ENCODE peak calls at places on chromosomes 1 and 21, in five cellular contexts. T is stomach, C is psoas muscle, V is uterus, H is breast epithelium. E is an unnamed sample. For H3K4me1, the result is how much of the 10 kb centered on the place peaks cover.

GRCh38 chr1:156596426-156596825 is 4.8 kb downstream of the NAXE start:
- DNase-seq in V (no peak), H (no peak), C (no peak), T (no peak), E (no peak)

GRCh38 chr1:54516249-54516920 is 31.6 kb upstream of the ACOT11 start:
- DNase-seq in T (no peak), C (no peak), H (no peak), V (no peak), E (no peak)

GRCh38 chr1:119209943-119210342 is 69.5 kb upstream of the WARS2 start:
- DNase-seq in V (no peak), T (no peak), C (no peak), H (no peak), E (no peak)

GRCh38 chr1:108046021-108046420 is 81.0 kb upstream of the VAV3 start:
- DNase-seq in T (no peak), H (peak), C (no peak), V (no peak), E (no peak)

GRCh38 chr1:230141002-230141648 is 74.1 kb downstream of the GALNT2 start:
- DNase-seq in C (no peak), H (no peak), T (no peak), V (no peak), E (no peak)

GRCh38 chr1:223542831-223543230 is 122.7 kb downstream of the CAPN8 start:
- DNase-seq in T (no peak), V (no peak), H (no peak), C (no peak), E (no peak)

GRCh38 chr1:77068013-77068412 is 151.2 kb downstream of the PIGK start:
- DNase-seq in T (no peak), C (no peak), H (no peak), V (no peak), E (no peak)

GRCh38 chr21:37223804-37224345 is 43.3 kb downstream of the VPS26C start:
- DNase-seq in T (no peak), C (no peak), V (no peak), H (no peak), E (no peak)

GRCh38 chr21:39317134-39318090 is 4.0 kb upstream of the BRWD1 start:
- DNase-seq in T (no peak), V (no peak), C (no peak), H (no peak), E (no peak)

GRCh38 chr1:11314959-11315358 is 42.0 kb downstream of the UBIAD1 start:
- DNase-seq in V (peak), T (no peak), C (no peak), H (no peak), E (no peak)

GRCh38 chr21:42382915-42383314 is 12.9 kb downstream of the TMPRSS3 start:
- DNase-seq in C (no peak), T (no peak), V (no peak), H (no peak), E (no peak)

GRCh38 chr1:66695121-66695520 is 57.1 kb upstream of the DYNLT5 start:
- DNase-seq in T (no peak), H (no peak), C (no peak), V (no peak), E (no peak)

GRCh38 chr1:175591083-175591743 is 152.2 kb downstream of the TNR start:
- DNase-seq in V (no peak), H (no peak), C (no peak), T (no peak), E (no peak)

GRCh38 chr1:70864302-70864701 is 183.3 kb downstream of the PTGER3 start:
- DNase-seq in H (no peak), V (no peak), T (no peak), C (no peak), E (no peak)

GRCh38 chr1:228194436-228194835 is 13.4 kb upstream of the OBSCN start:
- DNase-seq in C (no peak), H (no peak), T (no peak), V (no peak), E (peak)

GRCh38 chr1:175902281-175902680 is 158.9 kb upstream of the TNR start:
- DNase-seq in V (no peak), C (no peak), H (no peak), T (no peak), E (no peak)

GRCh38 chr1:24308365-24309015 is 10.7 kb upstream of the GRHL3 start:
- DNase-seq in H (no peak), C (no peak), V (no peak), T (no peak), E (no peak)

GRCh38 chr1:3420218-3420951 is 34.1 kb upstream of the ARHGEF16 start:
- DNase-seq in H (no peak), C (no peak), T (no peak), V (no peak), E (no peak)

GRCh38 chr1:22876359-22877111 is 96.1 kb downstream of the LACTBL1 start:
- DNase-seq in C (no peak), T (no peak), H (no peak), V (no peak), E (no peak)

GRCh38 chr1:109170051-109170775 is 43.5 kb upstream of the SARS1 start:
- DNase-seq in V (no peak), T (no peak), C (no peak), H (no peak), E (no peak)

GRCh38 chr1:214228976-214229375 is 52.0 kb upstream of the SMYD2 start:
- DNase-seq in T (no peak), H (no peak), V (no peak), C (peak), E (no peak)

GRCh38 chr21:16213518-16213917 is 483.7 kb downstream of the USP25 start:
- DNase-seq in T (no peak), C (no peak), V (no peak), H (no peak), E (no peak)

GRCh38 chr1:169020684-169021083 is 85.8 kb upstream of the ATP1B1 start:
- DNase-seq in H (no peak), T (no peak), C (no peak), V (no peak), E (no peak)

GRCh38 chr1:87449348-87449963 is 120.8 kb downstream of the LMO4 start:
- DNase-seq in T (peak), V (peak), H (peak), C (no peak), E (no peak)

GRCh38 chr1:149848811-149849210 is 50.6 kb upstream of the BOLA1 start:
- DNase-seq in T (no peak), H (no peak), C (no peak), V (no peak), E (no peak)

GRCh38 chr1:149846600-149847466 is 52.5 kb upstream of the BOLA1 start:
- DNase-seq in T (no peak), H (no peak), C (no peak), V (no peak), E (no peak)

GRCh38 chr1:149849947-149850360 is 49.4 kb upstream of the BOLA1 start:
- DNase-seq in H (no peak), C (no peak), T (no peak), V (no peak), E (no peak)

GRCh38 chr1:149849246-149849946 is 50.0 kb upstream of the BOLA1 start:
- DNase-seq in H (no peak), T (no peak), C (no peak), V (no peak), E (no peak)

DNA sequence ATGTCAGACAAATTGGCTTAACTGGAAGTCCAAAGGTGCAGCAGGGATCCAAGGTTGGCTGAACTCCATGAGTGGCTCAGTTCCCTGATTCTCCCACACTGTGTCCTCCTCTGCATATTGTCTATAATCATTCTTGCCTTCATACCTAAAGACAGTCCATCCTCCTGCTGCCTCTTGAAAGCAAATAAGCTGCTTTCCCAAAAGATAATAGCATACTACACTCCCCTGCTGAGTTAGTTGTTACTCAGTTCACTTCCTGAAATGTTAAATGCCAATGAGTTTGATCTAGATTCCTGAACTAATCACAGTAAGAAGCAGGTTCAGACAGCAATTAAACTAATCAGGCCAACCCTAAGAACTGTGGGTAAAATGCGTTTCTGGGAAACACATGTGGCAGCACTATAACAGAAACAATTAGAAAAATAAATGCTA is 51.0 kb upstream of the BOLA1 start:
- DNase-seq in H (no peak), V (no peak), C (no peak), T (no peak), E (no peak)
- H3K4me1 ChIP-seq in H (under half), V (under half), C (under half), T (under half), E (half or more)

DNA sequence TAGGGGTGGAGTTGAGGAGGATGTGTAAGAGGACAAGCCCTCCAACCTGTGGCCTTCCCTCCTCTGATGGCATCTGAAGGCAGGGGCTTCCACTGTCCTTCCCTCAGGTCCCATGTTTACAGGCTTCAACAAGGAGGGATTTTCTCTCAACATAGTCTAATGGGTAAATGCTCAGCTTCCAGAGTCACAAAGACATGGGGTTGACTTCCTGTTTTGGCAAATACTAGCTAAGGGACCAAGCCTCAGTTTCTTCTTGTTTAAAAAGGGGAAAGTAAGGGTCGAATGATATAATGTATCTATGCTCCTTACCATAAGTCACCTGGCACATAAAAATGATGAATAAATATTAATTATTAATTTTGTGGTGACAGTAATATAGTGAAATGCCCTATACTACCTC is 3.1 kb downstream of the SV2A start:
- DNase-seq in V (no peak), C (no peak), H (no peak), T (no peak), E (no peak)
- H3K4me1 ChIP-seq in V (under half), C (under half), H (under half), T (under half), E (under half)

GRCh38 chr1:55584521-55585401 is 369.6 kb upstream of the USP24 start:
- DNase-seq in C (no peak), H (no peak), V (no peak), T (no peak), E (no peak)
- H3K4me1 ChIP-seq in C (under half), H (under half), V (under half), T (under half), E (under half)

GRCh38 chr1:246104927-246105326 is 402.2 kb downstream of the SMYD3 start:
- DNase-seq in T (no peak), H (no peak), C (no peak), V (no peak), E (no peak)
- H3K4me1 ChIP-seq in T (under half), H (under half), C (under half), V (under half), E (under half)

GRCh38 chr1:85683292-85684025 is 24.8 kb downstream of the ZNHIT6 start:
- DNase-seq in C (no peak), T (no peak), V (no peak), H (no peak), E (no peak)
- H3K4me1 ChIP-seq in C (under half), T (under half), V (under half), H (under half), E (under half)

DNA sequence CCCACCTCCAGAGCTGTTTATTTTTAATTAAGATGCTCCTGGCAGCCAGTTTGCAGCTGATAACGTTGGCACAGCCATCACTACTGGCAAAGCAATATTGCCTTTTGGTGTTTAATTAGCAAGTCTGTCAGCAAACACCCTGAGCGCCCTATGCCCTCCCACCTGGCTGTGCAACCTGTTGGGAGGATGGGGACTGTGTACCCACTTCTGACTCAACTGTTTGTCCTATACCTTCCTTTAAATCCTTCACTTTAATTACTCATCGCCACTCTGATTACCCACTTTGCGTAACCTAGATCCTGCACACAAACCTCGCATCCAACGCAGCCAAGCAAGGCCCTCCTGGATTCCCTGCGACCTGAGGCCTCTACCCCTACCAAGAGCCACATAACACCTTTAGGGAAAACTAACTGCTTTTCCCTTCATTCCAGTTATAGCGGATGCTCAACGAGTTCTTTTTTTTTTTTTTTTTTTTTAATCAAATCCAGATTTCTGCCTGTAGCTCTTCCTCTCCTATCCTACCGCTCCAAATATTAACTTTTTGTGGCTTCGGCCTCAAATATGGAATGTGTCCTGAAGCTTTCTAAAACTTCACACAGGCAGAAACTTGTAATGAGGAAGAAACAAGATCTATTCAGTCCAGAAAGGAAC is 67.0 kb downstream of the BCAR3 start:
- DNase-seq in H (no peak), V (no peak), T (peak), C (no peak), E (no peak)
- H3K4me1 ChIP-seq in H (under half), V (under half), T (half or more), C (half or more), E (under half)

DNA sequence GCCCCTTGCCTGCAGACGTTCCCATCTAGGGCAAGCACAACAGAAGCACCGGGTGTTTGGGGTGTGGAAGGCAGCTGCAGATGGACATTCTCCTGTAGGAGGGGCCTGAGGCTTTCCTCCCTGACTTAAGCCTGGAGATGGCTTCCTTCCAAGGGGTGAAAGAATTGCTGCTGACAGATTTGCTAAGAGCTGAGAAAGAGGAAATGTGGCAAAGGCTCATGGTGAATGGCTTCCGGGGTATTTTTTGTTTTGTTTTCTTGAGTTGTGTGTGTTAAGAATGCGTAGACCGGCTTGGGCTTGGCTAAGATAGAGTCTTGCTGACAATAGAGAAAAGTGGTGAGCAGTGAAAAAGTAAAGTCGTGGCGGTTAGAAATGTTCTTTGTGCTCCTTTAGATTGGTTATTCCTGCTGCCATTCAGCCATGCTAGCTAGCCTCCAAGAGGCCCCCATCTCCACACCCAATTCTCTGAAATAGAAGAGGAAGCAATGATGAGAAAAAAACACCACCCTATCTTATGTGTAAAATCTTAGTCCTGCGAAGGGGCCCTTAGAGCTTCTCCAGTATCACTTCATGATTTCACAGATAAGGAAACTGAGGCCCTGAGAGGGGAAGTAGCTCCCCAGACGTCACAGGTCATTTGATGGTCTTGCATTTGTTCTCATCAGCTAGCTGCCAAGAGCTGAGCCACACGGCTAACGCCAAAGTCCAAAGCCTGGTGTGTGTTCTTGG is 36.9 kb downstream of the EIF2D start:
- DNase-seq in H (no peak), V (no peak), T (peak), C (no peak), E (no peak)
- H3K4me1 ChIP-seq in H (under half), V (under half), T (under half), C (under half), E (half or more)

DNA sequence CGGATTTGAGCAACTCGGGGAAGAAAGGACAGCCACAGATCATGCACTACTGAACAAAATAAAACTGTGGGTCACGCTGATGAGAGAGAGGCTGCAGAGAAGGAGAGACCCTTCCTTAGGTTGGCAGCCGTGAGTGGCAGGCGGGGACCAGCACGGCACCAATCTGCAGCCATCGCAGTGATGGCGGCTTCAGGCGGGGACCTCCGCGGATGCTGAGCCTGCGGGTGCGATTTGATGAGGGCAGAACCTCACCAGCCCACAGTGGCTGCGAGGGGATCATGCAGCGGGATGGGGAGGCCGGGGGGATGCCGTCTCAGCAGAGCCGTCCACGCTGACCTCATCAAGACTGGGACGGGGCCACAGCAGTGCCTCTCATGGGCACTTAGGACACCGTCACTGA is 11.8 kb downstream of the ITGB2 start:
- DNase-seq in T (no peak), H (no peak), V (no peak), C (no peak), E (no peak)
- H3K4me1 ChIP-seq in T (half or more), H (under half), V (under half), C (under half), E (under half)